ENCODE peak calls at places on chromosomes 12 and 14, in seven cellular contexts. T, J, S, H, V, Q and L are unnamed samples.

GRCh38 chr12:93273834-93274705 is 103.7 kb upstream of the NUDT4 start:
- DNase-seq in T (no peak), J (no peak), S (no peak), H (no peak), V (no peak), Q (no peak), L (no peak)

GRCh38 chr12:31558521-31558920 is 32.4 kb downstream of the DENND5B start:
- DNase-seq in T (no peak), J (no peak), S (no peak), H (no peak), V (no peak), Q (no peak), L (peak; percentile 73)

GRCh38 chr14:21910260-21910659 is 236.6 kb upstream of the OR4E1 start:
- DNase-seq in T (no peak), J (no peak), S (no peak), H (no peak), V (no peak), Q (no peak), L (no peak)

GRCh38 chr12:76890407-76891143 is 11.8 kb upstream of the CSRP2 start:
- DNase-seq in T (no peak), J (no peak), S (peak; percentile 63), H (no peak), V (peak; percentile 18), Q (no peak), L (no peak)

GRCh38 chr14:54175298-54175942 is 218.8 kb upstream of the BMP4 start:
- DNase-seq in T (peak; percentile 88), J (peak; percentile 11), S (peak; percentile 52), H (peak; percentile 65), V (peak; percentile 89), Q (peak; percentile 55), L (peak; percentile 73)

GRCh38 chr14:56271988-56272387 is 153.8 kb downstream of the PELI2 start:
- DNase-seq in T (peak; percentile 68), J (no peak), S (no peak), H (no peak), V (peak; percentile 66), Q (no peak), L (peak; percentile 89)

GRCh38 chr14:92970233-92970625 is 47.3 kb downstream of the CHGA start:
- DNase-seq in T (no peak), J (no peak), S (no peak), H (no peak), V (peak; percentile 45), Q (no peak), L (no peak)

GRCh38 chr14:61025239-61026223 is 44.5 kb downstream of the SLC38A6 start:
- DNase-seq in T (peak; percentile 69), J (peak; percentile 27), S (peak; percentile 32), H (peak; percentile 83), V (peak; percentile 83), Q (peak; percentile 31), L (peak; percentile 87)

GRCh38 chr12:6110006-6110405 is 14.5 kb downstream of the VWF start:
- DNase-seq in T (no peak), J (no peak), S (no peak), H (no peak), V (no peak), Q (no peak), L (peak; percentile 4)